ENCODE peak calls at places on chromosomes 5 and 9, in four cellular contexts. E is HFFc6, S is GM04504, A is RPMI7951. T is an unnamed sample.

GRCh38 chr9:79610019-79610760 is 38.4 kb downstream of the TLE4 start:
- DNase-seq in E (peak; percentile 76), S (peak; percentile 74), A (peak; percentile 87), T (no peak)

GRCh38 chr5:135194126-135194488 is 160.1 kb upstream of the PITX1 start:
- DNase-seq in E (no peak), S (no peak), A (no peak), T (no peak)

GRCh38 chr9:128635266-128636023 is 21.2 kb downstream of the DYNC2I2 start:
- DNase-seq in E (peak; percentile 96), S (peak; percentile 94), A (peak; percentile 94), T (peak; percentile 99)

GRCh38 chr5:16593013-16593412 is 23.8 kb downstream of the RETREG1 start:
- DNase-seq in E (peak; percentile 42), S (peak; percentile 35), A (peak; percentile 77), T (no peak)

GRCh38 chr9:136831720-136832104 is 10.6 kb upstream of the AJM1 start:
- DNase-seq in E (no peak), S (no peak), A (no peak), T (no peak)

GRCh38 chr5:158354958-158355357 is 496.0 kb upstream of the CLINT1 start:
- DNase-seq in E (no peak), S (peak; percentile 12), A (no peak), T (no peak)

GRCh38 chr9:85940275-85940831 is 593 bp upstream of the NAA35 start:
- DNase-seq in E (no peak), S (no peak), A (no peak), T (no peak)

GRCh38 chr5:97601651-97602050 is 418.6 kb upstream of the RIOK2 start:
- DNase-seq in E (no peak), S (no peak), A (no peak), T (no peak)

GRCh38 chr5:148684528-148684927 is 30.2 kb upstream of the HTR4 start:
- DNase-seq in E (no peak), S (no peak), A (no peak), T (no peak)